ENCODE peak calls at places on chromosomes 16 and 17, in six cellular contexts. G, J, F, Y, Q and S are unnamed samples.

GRCh38 chr17:79857095-79857494 is 17.9 kb upstream of the CBX4 start:
- DNase-seq in J (no peak), Y (no peak), Q (no peak), F (no peak), G (no peak), S (no peak)

GRCh38 chr16:379183-379960 is 2.4 kb downstream of the PGAP6 start:
- DNase-seq in F (peak), Q (no peak), G (no peak), J (peak), Y (peak), S (no peak)

GRCh38 chr16:56903866-56904265 is 28.1 kb upstream of the HERPUD1 start:
- DNase-seq in J (no peak), F (no peak), Q (no peak), Y (no peak), G (no peak), S (no peak)

GRCh38 chr17:57832711-57833596 is 16.9 kb downstream of the MRPS23 start:
- DNase-seq in G (peak), Q (peak), F (peak), Y (peak), J (peak), S (peak)

GRCh38 chr17:31715436-31715835 is 143.6 kb downstream of the COPRS start:
- DNase-seq in J (no peak), Y (no peak), F (no peak), G (no peak), Q (no peak), S (no peak)

GRCh38 chr17:1375615-1376014 is 24.4 kb downstream of the YWHAE start:
- DNase-seq in Q (no peak), F (no peak), Y (peak), G (no peak), J (no peak), S (no peak)

GRCh38 chr16:73019456-73020362 is 28.2 kb downstream of the ZFHX3 start:
- DNase-seq in Q (peak), J (no peak), F (peak), Y (peak), G (no peak), S (peak)

GRCh38 chr17:50288306-50288705 is 14.0 kb downstream of the TMEM92 start:
- DNase-seq in Y (no peak), J (no peak), F (peak), G (no peak), Q (no peak), S (no peak)

GRCh38 chr17:7177210-7177953 is 1.8 kb downstream of the ASGR1 start:
- DNase-seq in F (peak), Y (peak), J (no peak), G (peak), Q (peak), S (peak)

GRCh38 chr17:77801545-77802332 is 156.8 kb upstream of the TNRC6C start:
- DNase-seq in J (no peak), Y (no peak), Q (no peak), G (no peak), F (no peak), S (no peak)

GRCh38 chr16:10740000-10740844 is 3.4 kb upstream of the NUBP1 start:
- DNase-seq in Q (no peak), F (no peak), G (no peak), Y (no peak), J (no peak), S (no peak)

GRCh38 chr16:5228369-5228768 is 130.8 kb upstream of the EEF2KMT start:
- DNase-seq in F (no peak), Y (no peak), Q (no peak), J (no peak), G (no peak), S (no peak)

GRCh38 chr17:41420134-41420533 is 4.3 kb downstream of the KRT37 start:
- DNase-seq in F (no peak), Q (peak), G (no peak), Y (no peak), J (no peak), S (peak)

GRCh38 chr16:81723098-81723723 is 55.9 kb upstream of the PLCG2 start:
- DNase-seq in Q (peak), Y (peak), J (peak), F (peak), G (no peak), S (peak)

GRCh38 chr16:48885456-48885855 is 275.5 kb upstream of the N4BP1 start:
- DNase-seq in G (no peak), Y (no peak), J (no peak), Q (no peak), F (no peak), S (no peak)

GRCh38 chr16:20314575-20314974 is 12.7 kb downstream of the GP2 start:
- DNase-seq in G (no peak), Q (no peak), F (no peak), Y (no peak), J (no peak), S (no peak)

GRCh38 chr17:40530988-40531971 is 29.9 kb upstream of the TNS4 start:
- DNase-seq in G (peak), F (no peak), Q (no peak), Y (no peak), J (no peak), S (peak)

GRCh38 chr16:85928411-85928820 is 29.5 kb downstream of the IRF8 start:
- DNase-seq in J (no peak), Y (no peak), Q (peak), F (no peak), G (no peak), S (no peak)